ENCODE peak calls at places on chromosomes 7 and 10, in four cellular contexts. Y, G, H and W are unnamed samples.

GRCh38 chr10:7410306-7410799 is 481 bp downstream of the SFMBT2 start:
- DNase-seq in Y (peak; percentile 47), H (no peak), G (no peak), W (no peak)

GRCh38 chr7:46515844-46516590 is 594.9 kb upstream of the IGFBP3 start:
- DNase-seq in Y (no peak), H (no peak), G (no peak), W (no peak)

GRCh38 chr7:665251-665650 is 61.2 kb upstream of the DNAAF5 start:
- DNase-seq in G (no peak), H (no peak), Y (no peak), W (no peak)

GRCh38 chr10:14124951-14125350 is 205.8 kb downstream of the FRMD4A start:
- DNase-seq in G (no peak), H (no peak), Y (no peak), W (no peak)

GRCh38 chr7:90225181-90225580 is 13.6 kb downstream of the STEAP2 start:
- DNase-seq in Y (no peak), G (no peak), H (no peak), W (no peak)

GRCh38 chr7:35487841-35488240 is 207.1 kb downstream of the HERPUD2 start:
- DNase-seq in Y (no peak), H (no peak), G (no peak), W (no peak)

GRCh38 chr7:115087437-115087836 is 165.5 kb downstream of the MDFIC start:
- DNase-seq in G (no peak), Y (peak; percentile 47), H (peak; percentile 76), W (no peak)

GRCh38 chr7:91149518-91149917 is 114.7 kb upstream of the FZD1 start:
- DNase-seq in G (no peak), H (no peak), Y (no peak), W (no peak)

GRCh38 chr10:35433851-35434426 is 97.6 kb downstream of the CCNY start:
- DNase-seq in G (no peak), H (peak; percentile 76), Y (no peak), W (no peak)

GRCh38 chr10:71814923-71815411 is 36.1 kb downstream of the PSAP start:
- DNase-seq in Y (no peak), H (no peak), G (no peak), W (no peak)

GRCh38 chr7:3673524-3673923 is 372.5 kb downstream of the SDK1 start:
- DNase-seq in G (no peak), Y (no peak), H (no peak), W (peak; percentile 59)

GRCh38 chr7:4684826-4685225 is 2.7 kb downstream of the FOXK1 start:
- DNase-seq in H (no peak), Y (no peak), G (no peak), W (no peak)

GRCh38 chr10:132418520-132419416 is 21.8 kb downstream of the PWWP2B start:
- DNase-seq in G (no peak), Y (peak; percentile 87), H (no peak), W (peak; percentile 92)

GRCh38 chr10:22894714-22895113 is 33.1 kb upstream of the ARMC3 start:
- DNase-seq in G (no peak), Y (no peak), H (no peak), W (no peak)

GRCh38 chr10:43407148-43407575 is 1.8 kb downstream of the HNRNPF start:
- DNase-seq in Y (peak; percentile 68), G (peak; percentile 29), H (no peak), W (peak; percentile 66)

GRCh38 chr10:49379596-49380410 is 16.1 kb downstream of the DRGX start:
- DNase-seq in H (no peak), Y (no peak), G (no peak), W (no peak)

GRCh38 chr10:113052076-113052830 is 102.2 kb downstream of the TCF7L2 start:
- DNase-seq in G (no peak), H (no peak), Y (no peak), W (no peak)

GRCh38 chr10:118282670-118283069 is 59.5 kb downstream of the FAM204A start:
- DNase-seq in Y (no peak), G (no peak), H (no peak), W (no peak)

GRCh38 chr10:1011696-1012095 is 14.0 kb downstream of the IDI2 start:
- DNase-seq in H (no peak), Y (no peak), G (no peak), W (no peak)

GRCh38 chr7:151899513-151900360 is 22.8 kb upstream of the PRKAG2 start:
- DNase-seq in H (no peak), G (no peak), Y (no peak), W (no peak)

GRCh38 chr10:49610015-49610734 is at the start of gene SLC18A3:
- DNase-seq in G (no peak), Y (no peak), H (no peak), W (no peak)

GRCh38 chr7:65946895-65947294 is 35.1 kb downstream of the GUSB start:
- DNase-seq in H (peak; percentile 8), Y (no peak), G (no peak), W (no peak)

GRCh38 chr10:84291389-84291788 is 37.0 kb upstream of the CCSER2 start:
- DNase-seq in G (no peak), Y (no peak), H (peak; percentile 30), W (no peak)

GRCh38 chr7:70408891-70409290 is 723.1 kb upstream of the GALNT17 start:
- DNase-seq in Y (no peak), G (no peak), H (no peak), W (no peak)

GRCh38 chr7:74222851-74223710 is 13.3 kb downstream of the LAT2 start:
- DNase-seq in Y (no peak), G (no peak), H (no peak), W (no peak)

GRCh38 chr10:68096913-68097509 is 12.3 kb upstream of the MYPN start:
- DNase-seq in H (peak; percentile 78), G (no peak), Y (peak; percentile 56), W (peak; percentile 45)

GRCh38 chr10:127028556-127028955 is 123.3 kb downstream of the DOCK1 start:
- DNase-seq in G (no peak), H (no peak), Y (no peak), W (no peak)

GRCh38 chr10:47104786-47105385 is 193.7 kb downstream of the PTPN20 start:
- DNase-seq in H (no peak), Y (no peak), G (no peak), W (no peak)

GRCh38 chr10:78763651-78764395 is 304.9 kb upstream of the ZMIZ1 start:
- DNase-seq in G (no peak), H (no peak), Y (peak; percentile 70), W (no peak)

GRCh38 chr7:13731643-13732042 is 257.8 kb downstream of the ETV1 start:
- DNase-seq in Y (no peak), H (no peak), G (no peak), W (no peak)

GRCh38 chr10:32693441-32693979 is 247.6 kb downstream of the CCDC7 start:
- DNase-seq in H (no peak), Y (no peak), G (no peak), W (no peak)

GRCh38 chr7:2980406-2981102 is 63.1 kb downstream of the CARD11 start:
- DNase-seq in Y (no peak), G (peak; percentile 9), H (no peak), W (no peak)

GRCh38 chr10:125024496-125025234 is 82.7 kb downstream of the ZRANB1 start:
- DNase-seq in Y (no peak), H (no peak), G (no peak), W (no peak)

GRCh38 chr7:140304071-140304799 is 94.1 kb downstream of the SLC37A3 start:
- DNase-seq in Y (no peak), G (no peak), H (no peak), W (no peak)

GRCh38 chr10:80855348-80855971 is 317.8 kb downstream of the SH2D4B start:
- DNase-seq in G (no peak), H (no peak), Y (no peak), W (no peak)

GRCh38 chr10:126001579-126001978 is 105.2 kb downstream of the FANK1 start:
- DNase-seq in G (no peak), Y (no peak), H (no peak), W (no peak)